ENCODE peak calls at places on chromosome 13, in nine cellular contexts. One of them, this sample, is unnamed.

GRCh38 chr13:108223850-108224503 is 5.8 kb downstream of the ABHD13 start:
- DNase-seq in ELR: no peak
- DNase-seq in BJ: no peak
- DNase-seq in stimulated activated CD4-positive, alpha-beta T cell treated with anti-CD3 and anti-CD28 coated beads, Interleukin-4, amount 100 ng/mL, for 1 hour: no peak
- DNase-seq in left ventricle myocardium inferior: no peak
- DNase-seq in Calu3: no peak
- DNase-seq in foreskin fibroblast: no peak
- DNase-seq in NCI-H1105: no peak
- DNase-seq in activated CD8-positive, alpha-beta memory T cell treated with anti-CD3 and anti-CD28 coated beads for 4 hours: no peak
- DNase-seq in this sample: no peak

GRCh38 chr13:49235856-49236431 is 11.8 kb upstream of the CDADC1 start:
- DNase-seq in ELR: no peak
- DNase-seq in stimulated activated CD4-positive, alpha-beta T cell treated with anti-CD3 and anti-CD28 coated beads, Interleukin-4, amount 100 ng/mL, for 1 hour: no peak
- DNase-seq in Calu3: no peak
- DNase-seq in NCI-H1105: no peak
- DNase-seq in BJ: no peak
- DNase-seq in left ventricle myocardium inferior: no peak
- DNase-seq in activated CD8-positive, alpha-beta memory T cell treated with anti-CD3 and anti-CD28 coated beads for 4 hours: no peak
- DNase-seq in foreskin fibroblast: no peak
- DNase-seq in this sample: no peak

GRCh38 chr13:100515410-100515800 is 73.2 kb downstream of the GGACT start:
- DNase-seq in stimulated activated CD4-positive, alpha-beta T cell treated with anti-CD3 and anti-CD28 coated beads, Interleukin-4, amount 100 ng/mL, for 1 hour: no peak
- DNase-seq in left ventricle myocardium inferior: no peak
- DNase-seq in foreskin fibroblast: no peak
- DNase-seq in activated CD8-positive, alpha-beta memory T cell treated with anti-CD3 and anti-CD28 coated beads for 4 hours: no peak
- DNase-seq in NCI-H1105: no peak
- DNase-seq in BJ: no peak
- DNase-seq in ELR: no peak
- DNase-seq in Calu3: no peak
- DNase-seq in this sample: no peak

GRCh38 chr13:24627090-24627714 is 53.0 kb upstream of the ATP12A start:
- DNase-seq in stimulated activated CD4-positive, alpha-beta T cell treated with anti-CD3 and anti-CD28 coated beads, Interleukin-4, amount 100 ng/mL, for 1 hour: no peak
- DNase-seq in foreskin fibroblast: peak
- DNase-seq in Calu3: no peak
- DNase-seq in BJ: no peak
- DNase-seq in left ventricle myocardium inferior: no peak
- DNase-seq in NCI-H1105: no peak
- DNase-seq in ELR: peak
- DNase-seq in activated CD8-positive, alpha-beta memory T cell treated with anti-CD3 and anti-CD28 coated beads for 4 hours: no peak
- DNase-seq in this sample: no peak

GRCh38 chr13:50152655-50153309 is 137.5 kb downstream of the KCNRG start:
- DNase-seq in NCI-H1105: no peak
- DNase-seq in foreskin fibroblast: no peak
- DNase-seq in ELR: no peak
- DNase-seq in stimulated activated CD4-positive, alpha-beta T cell treated with anti-CD3 and anti-CD28 coated beads, Interleukin-4, amount 100 ng/mL, for 1 hour: no peak
- DNase-seq in BJ: no peak
- DNase-seq in left ventricle myocardium inferior: no peak
- DNase-seq in activated CD8-positive, alpha-beta memory T cell treated with anti-CD3 and anti-CD28 coated beads for 4 hours: no peak
- DNase-seq in Calu3: no peak
- DNase-seq in this sample: no peak

GRCh38 chr13:51417716-51418115 is 35.1 kb downstream of the INTS6 start:
- DNase-seq in left ventricle myocardium inferior: no peak
- DNase-seq in ELR: no peak
- DNase-seq in BJ: no peak
- DNase-seq in activated CD8-positive, alpha-beta memory T cell treated with anti-CD3 and anti-CD28 coated beads for 4 hours: no peak
- DNase-seq in foreskin fibroblast: no peak
- DNase-seq in Calu3: no peak
- DNase-seq in NCI-H1105: no peak
- DNase-seq in stimulated activated CD4-positive, alpha-beta T cell treated with anti-CD3 and anti-CD28 coated beads, Interleukin-4, amount 100 ng/mL, for 1 hour: no peak
- DNase-seq in this sample: no peak

GRCh38 chr13:45121421-45121820 is 1.1 kb downstream of the GTF2F2 start:
- DNase-seq in BJ: no peak
- DNase-seq in Calu3: no peak
- DNase-seq in left ventricle myocardium inferior: no peak
- DNase-seq in stimulated activated CD4-positive, alpha-beta T cell treated with anti-CD3 and anti-CD28 coated beads, Interleukin-4, amount 100 ng/mL, for 1 hour: no peak
- DNase-seq in ELR: peak
- DNase-seq in activated CD8-positive, alpha-beta memory T cell treated with anti-CD3 and anti-CD28 coated beads for 4 hours: no peak
- DNase-seq in foreskin fibroblast: peak
- DNase-seq in NCI-H1105: no peak
- DNase-seq in this sample: no peak

GRCh38 chr13:78317030-78317429 is 286.3 kb downstream of the POU4F1 start:
- DNase-seq in left ventricle myocardium inferior: no peak
- DNase-seq in Calu3: no peak
- DNase-seq in BJ: no peak
- DNase-seq in stimulated activated CD4-positive, alpha-beta T cell treated with anti-CD3 and anti-CD28 coated beads, Interleukin-4, amount 100 ng/mL, for 1 hour: no peak
- DNase-seq in foreskin fibroblast: no peak
- DNase-seq in NCI-H1105: no peak
- DNase-seq in activated CD8-positive, alpha-beta memory T cell treated with anti-CD3 and anti-CD28 coated beads for 4 hours: no peak
- DNase-seq in ELR: peak
- DNase-seq in this sample: no peak

GRCh38 chr13:110361365-110361911 is 54.4 kb downstream of the COL4A2 start:
- DNase-seq in foreskin fibroblast: peak
- DNase-seq in Calu3: no peak
- DNase-seq in ELR: no peak
- DNase-seq in left ventricle myocardium inferior: peak
- DNase-seq in NCI-H1105: no peak
- DNase-seq in BJ: no peak
- DNase-seq in activated CD8-positive, alpha-beta memory T cell treated with anti-CD3 and anti-CD28 coated beads for 4 hours: no peak
- DNase-seq in stimulated activated CD4-positive, alpha-beta T cell treated with anti-CD3 and anti-CD28 coated beads, Interleukin-4, amount 100 ng/mL, for 1 hour: no peak
- DNase-seq in this sample: no peak

GRCh38 chr13:79079351-79079839 is 326.7 kb downstream of the RBM26 start:
- DNase-seq in NCI-H1105: no peak
- DNase-seq in BJ: no peak
- DNase-seq in left ventricle myocardium inferior: no peak
- DNase-seq in foreskin fibroblast: no peak
- DNase-seq in stimulated activated CD4-positive, alpha-beta T cell treated with anti-CD3 and anti-CD28 coated beads, Interleukin-4, amount 100 ng/mL, for 1 hour: no peak
- DNase-seq in Calu3: no peak
- DNase-seq in ELR: no peak
- DNase-seq in activated CD8-positive, alpha-beta memory T cell treated with anti-CD3 and anti-CD28 coated beads for 4 hours: no peak
- DNase-seq in this sample: no peak

GRCh38 chr13:32245555-32245954 is 69.6 kb downstream of the ZAR1L start:
- DNase-seq in foreskin fibroblast: no peak
- DNase-seq in NCI-H1105: no peak
- DNase-seq in left ventricle myocardium inferior: no peak
- DNase-seq in BJ: no peak
- DNase-seq in stimulated activated CD4-positive, alpha-beta T cell treated with anti-CD3 and anti-CD28 coated beads, Interleukin-4, amount 100 ng/mL, for 1 hour: no peak
- DNase-seq in activated CD8-positive, alpha-beta memory T cell treated with anti-CD3 and anti-CD28 coated beads for 4 hours: no peak
- DNase-seq in ELR: no peak
- DNase-seq in Calu3: no peak
- DNase-seq in this sample: no peak

GRCh38 chr13:37476874-37477273 is 121.7 kb downstream of the POSTN start:
- DNase-seq in activated CD8-positive, alpha-beta memory T cell treated with anti-CD3 and anti-CD28 coated beads for 4 hours: no peak
- DNase-seq in ELR: peak
- DNase-seq in BJ: no peak
- DNase-seq in NCI-H1105: no peak
- DNase-seq in foreskin fibroblast: peak
- DNase-seq in left ventricle myocardium inferior: peak
- DNase-seq in Calu3: no peak
- DNase-seq in stimulated activated CD4-positive, alpha-beta T cell treated with anti-CD3 and anti-CD28 coated beads, Interleukin-4, amount 100 ng/mL, for 1 hour: no peak
- DNase-seq in this sample: no peak

GRCh38 chr13:29782798-29783197 is 67.6 kb downstream of the UBL3 start:
- DNase-seq in Calu3: no peak
- DNase-seq in activated CD8-positive, alpha-beta memory T cell treated with anti-CD3 and anti-CD28 coated beads for 4 hours: no peak
- DNase-seq in left ventricle myocardium inferior: no peak
- DNase-seq in foreskin fibroblast: no peak
- DNase-seq in stimulated activated CD4-positive, alpha-beta T cell treated with anti-CD3 and anti-CD28 coated beads, Interleukin-4, amount 100 ng/mL, for 1 hour: no peak
- DNase-seq in NCI-H1105: no peak
- DNase-seq in BJ: no peak
- DNase-seq in ELR: no peak
- DNase-seq in this sample: no peak

This sample was measured in NCI-H2107.